ENCODE peak calls at places on chromosomes 6 and 20, in five cellular contexts. U is stimulated activated CD4-positive, alpha-beta T cell treated with anti-CD3 and anti-CD28 coated beads, Interleukin-12 subunit alpha, Interleukin-12 subunit beta, amount 100 ng/mL, for 4 hours; X is effector CD4-positive, alpha-beta T cell; I is NCI-H1092 treated with DMSO at 0.1 percent for 48 hours; J is T-cell. G is an unnamed sample.

GRCh38 chr6:101740631-101741030 is 347.1 kb downstream of the GRIK2 start:
- DNase-seq in U (no peak), X (no peak), I (no peak), J (no peak), G (no peak)

GRCh38 chr6:144360401-144360800 is 75.3 kb downstream of the UTRN start:
- DNase-seq in U (no peak), X (no peak), I (no peak), J (no peak), G (no peak)

GRCh38 chr6:34243901-34244884 is 4.6 kb downstream of the SMIM29 start:
- DNase-seq in U (peak), X (peak), I (no peak), J (no peak), G (no peak)

GRCh38 chr6:20868397-20869185 is 334.3 kb downstream of the CDKAL1 start:
- DNase-seq in U (no peak), X (no peak), I (peak), J (no peak), G (no peak)

GRCh38 chr6:27617700-27618689 is 145.1 kb upstream of the ZNF184 start:
- DNase-seq in U (no peak), X (no peak), I (no peak), J (no peak), G (no peak)

GRCh38 chr20:31670371-31671228 is 32.9 kb downstream of the COX4I2 start:
- DNase-seq in U (no peak), X (no peak), I (peak), J (no peak), G (no peak)

GRCh38 chr6:52937908-52938307 is 28.4 kb upstream of the GSTA3 start:
- DNase-seq in U (no peak), X (no peak), I (no peak), J (no peak), G (no peak)

GRCh38 chr6:1395496-1395895 is 6.1 kb downstream of the FOXF2 start:
- DNase-seq in U (no peak), X (no peak), I (no peak), J (no peak), G (no peak)

GRCh38 chr20:16846011-16846410 is 97.9 kb downstream of the OTOR start:
- DNase-seq in U (no peak), X (no peak), I (no peak), J (no peak), G (no peak)

GRCh38 chr6:37615564-37616340 is 81.9 kb downstream of the MDGA1 start:
- DNase-seq in U (no peak), X (no peak), I (no peak), J (no peak), G (no peak)

G was measured in GM12891.